ENCODE peak calls at places on chromosome 1, in ten cellular contexts. F is A172; L is stimulated activated CD8-positive, alpha-beta memory T cell treated with anti-CD3 and anti-CD28 coated beads, Interleukin-7, amount 100 ng/mL, for 1 hour; E is activated naive CD4-positive, alpha-beta T cell treated with anti-CD3 and anti-CD28 coated beads for 36 hours; O is midbrain; K is tibial artery; V is CD8-positive, alpha-beta memory T cell; Z is heart left ventricle; T is mucosa of gallbladder; W is NT2/D1. I is an unnamed sample.

GRCh38 chr1:56543783-56544612 is 35.4 kb downstream of the PLPP3 start:
- DNase-seq in F (no peak), L (no peak), E (no peak), O (no peak), K (no peak), V (no peak), Z (no peak), T (no peak), W (peak), I (no peak)

GRCh38 chr1:10803971-10804820 is 7.8 kb upstream of the CASZ1 start:
- DNase-seq in F (no peak), L (no peak), E (peak), O (no peak), K (no peak), V (no peak), Z (no peak), T (peak), W (no peak), I (no peak)

GRCh38 chr1:156356875-156357534 is 12.0 kb upstream of the RHBG start:
- DNase-seq in F (no peak), L (peak), E (peak), O (no peak), K (no peak), V (peak), Z (peak), T (peak), W (peak), I (peak)

GRCh38 chr1:185961664-185962063 is 227.5 kb downstream of the HMCN1 start:
- DNase-seq in F (no peak), L (no peak), E (no peak), O (no peak), K (no peak), V (no peak), Z (no peak), T (no peak), W (no peak), I (no peak)

GRCh38 chr1:67429011-67429527 is 1.1 kb downstream of the SERBP1 start:
- DNase-seq in F (peak), L (peak), E (peak), O (no peak), K (peak), V (peak), Z (no peak), T (no peak), W (no peak), I (peak)

GRCh38 chr1:67431156-67431765 is 1.1 kb upstream of the SERBP1 start:
- DNase-seq in F (no peak), L (no peak), E (no peak), O (no peak), K (no peak), V (no peak), Z (no peak), T (no peak), W (no peak), I (no peak)

GRCh38 chr1:53735261-53735660 is 3.7 kb downstream of the GLIS1 start:
- DNase-seq in F (no peak), L (no peak), E (no peak), O (no peak), K (no peak), V (no peak), Z (no peak), T (no peak), W (no peak), I (no peak)

GRCh38 chr1:156675715-156676311 is 1.4 kb downstream of the NES start:
- DNase-seq in F (no peak), L (no peak), E (no peak), O (no peak), K (no peak), V (no peak), Z (peak), T (no peak), W (no peak), I (no peak)

GRCh38 chr1:174964261-174964984 is 35.3 kb upstream of the CACYBP start:
- DNase-seq in F (no peak), L (no peak), E (peak), O (no peak), K (no peak), V (no peak), Z (no peak), T (no peak), W (no peak), I (peak)

GRCh38 chr1:65431111-65431705 is 10.7 kb downstream of the LEPR start:
- DNase-seq in F (peak), L (no peak), E (no peak), O (peak), K (no peak), V (no peak), Z (no peak), T (no peak), W (no peak), I (peak)

GRCh38 chr1:246695666-246696065 is 28.5 kb upstream of the SCCPDH start:
- DNase-seq in F (no peak), L (no peak), E (no peak), O (no peak), K (no peak), V (no peak), Z (no peak), T (no peak), W (no peak), I (no peak)

GRCh38 chr1:150148834-150149489 is 754 bp upstream of the PLEKHO1 start:
- DNase-seq in F (no peak), L (no peak), E (no peak), O (no peak), K (no peak), V (no peak), Z (no peak), T (no peak), W (no peak), I (no peak)

GRCh38 chr1:154481058-154481457 is 21.0 kb upstream of the TDRD10 start:
- DNase-seq in F (no peak), L (no peak), E (no peak), O (no peak), K (no peak), V (no peak), Z (no peak), T (no peak), W (no peak), I (no peak)

GRCh38 chr1:234885601-234886000 is 243.0 kb downstream of the TOMM20 start:
- DNase-seq in F (no peak), L (no peak), E (no peak), O (no peak), K (no peak), V (no peak), Z (peak), T (no peak), W (no peak), I (no peak)

GRCh38 chr1:174023438-174023837 is 1.3 kb upstream of the RC3H1 start:
- DNase-seq in F (no peak), L (no peak), E (no peak), O (peak), K (no peak), V (no peak), Z (no peak), T (peak), W (peak), I (peak)

GRCh38 chr1:12052008-12052573 is 11.0 kb upstream of the TNFRSF8 start:
- DNase-seq in F (peak), L (no peak), E (peak), O (no peak), K (peak), V (no peak), Z (peak), T (peak), W (no peak), I (peak)